ENCODE peak calls at places on chromosomes 2 and 18, in nine cellular contexts. One of them, this sample, is unnamed.
A peak's percentile ranks its signal among the peaks of the same experiment; 100 is the strongest.

GRCh38 chr2:70411489-70412081 is 109.7 kb upstream of the FAM136A start:
- DNase-seq in GM12865: no peak
- DNase-seq in OCI-LY7: no peak
- DNase-seq in neural crest cell: no peak
- DNase-seq in glutamatergic neuron: no peak
- DNase-seq in H9: no peak
- DNase-seq in RWPE2: no peak
- DNase-seq in bronchial epithelial cell: no peak
- DNase-seq in kidney: no peak
- DNase-seq in this sample: no peak

GRCh38 chr2:235043762-235044500 is 92.1 kb downstream of the SH3BP4 start:
- DNase-seq in H9: no peak
- DNase-seq in bronchial epithelial cell: no peak
- DNase-seq in OCI-LY7: peak; percentile 13
- DNase-seq in kidney: no peak
- DNase-seq in neural crest cell: no peak
- DNase-seq in GM12865: no peak
- DNase-seq in RWPE2: no peak
- DNase-seq in glutamatergic neuron: no peak
- DNase-seq in this sample: no peak

GRCh38 chr2:190781604-190782198 is 98.9 kb upstream of the GLS start:
- DNase-seq in OCI-LY7: peak; percentile 51
- DNase-seq in bronchial epithelial cell: peak; percentile 56
- DNase-seq in glutamatergic neuron: peak; percentile 32
- DNase-seq in RWPE2: no peak
- DNase-seq in H9: no peak
- DNase-seq in kidney: no peak
- DNase-seq in GM12865: peak; percentile 71
- DNase-seq in neural crest cell: peak; percentile 52
- DNase-seq in this sample: peak; percentile 50

GRCh38 chr2:62941413-62941812 is 109.2 kb upstream of the OTX1 start:
- DNase-seq in H9: no peak
- DNase-seq in glutamatergic neuron: no peak
- DNase-seq in kidney: no peak
- DNase-seq in bronchial epithelial cell: no peak
- DNase-seq in RWPE2: no peak
- DNase-seq in neural crest cell: no peak
- DNase-seq in GM12865: no peak
- DNase-seq in OCI-LY7: no peak
- DNase-seq in this sample: no peak

GRCh38 chr2:9071584-9072124 is 68.2 kb upstream of the MBOAT2 start:
- DNase-seq in kidney: no peak
- DNase-seq in neural crest cell: no peak
- DNase-seq in RWPE2: no peak
- DNase-seq in bronchial epithelial cell: peak; percentile 91
- DNase-seq in OCI-LY7: no peak
- DNase-seq in H9: no peak
- DNase-seq in glutamatergic neuron: no peak
- DNase-seq in GM12865: no peak
- DNase-seq in this sample: no peak

GRCh38 chr2:111160758-111161157 is 40.0 kb downstream of the BCL2L11 start:
- DNase-seq in neural crest cell: no peak
- DNase-seq in bronchial epithelial cell: peak; percentile 78
- DNase-seq in H9: no peak
- DNase-seq in kidney: no peak
- DNase-seq in RWPE2: no peak
- DNase-seq in glutamatergic neuron: no peak
- DNase-seq in OCI-LY7: no peak
- DNase-seq in GM12865: no peak
- DNase-seq in this sample: no peak

GRCh38 chr2:120740765-120741513 is 5.3 kb downstream of the GLI2 start:
- DNase-seq in OCI-LY7: no peak
- DNase-seq in GM12865: no peak
- DNase-seq in neural crest cell: peak; percentile 52
- DNase-seq in H9: peak; percentile 80
- DNase-seq in RWPE2: no peak
- DNase-seq in bronchial epithelial cell: no peak
- DNase-seq in kidney: no peak
- DNase-seq in glutamatergic neuron: peak; percentile 73
- DNase-seq in this sample: no peak

GRCh38 chr18:23053756-23054457 is 81.4 kb upstream of the CABLES1 start:
- DNase-seq in neural crest cell: peak; percentile 21
- DNase-seq in OCI-LY7: no peak
- DNase-seq in bronchial epithelial cell: no peak
- DNase-seq in RWPE2: no peak
- DNase-seq in H9: peak; percentile 87
- DNase-seq in kidney: no peak
- DNase-seq in GM12865: no peak
- DNase-seq in glutamatergic neuron: peak; percentile 31
- DNase-seq in this sample: peak; percentile 47

GRCh38 chr18:13372405-13372995 is 153.9 kb downstream of the LDLRAD4 start:
- DNase-seq in H9: no peak
- DNase-seq in glutamatergic neuron: no peak
- DNase-seq in bronchial epithelial cell: no peak
- DNase-seq in neural crest cell: no peak
- DNase-seq in OCI-LY7: no peak
- DNase-seq in kidney: no peak
- DNase-seq in GM12865: no peak
- DNase-seq in RWPE2: no peak
- DNase-seq in this sample: no peak

GRCh38 chr2:127138281-127138680 is 31.3 kb upstream of the BIN1 start:
- DNase-seq in GM12865: no peak
- DNase-seq in neural crest cell: no peak
- DNase-seq in kidney: peak; percentile 55
- DNase-seq in H9: no peak
- DNase-seq in RWPE2: no peak
- DNase-seq in glutamatergic neuron: no peak
- DNase-seq in bronchial epithelial cell: no peak
- DNase-seq in OCI-LY7: no peak
- DNase-seq in this sample: no peak

GRCh38 chr2:234241656-234242445 is 191.3 kb downstream of the SPP2 start:
- DNase-seq in H9: no peak
- DNase-seq in neural crest cell: no peak
- DNase-seq in kidney: no peak
- DNase-seq in GM12865: no peak
- DNase-seq in bronchial epithelial cell: peak; percentile 94
- DNase-seq in glutamatergic neuron: no peak
- DNase-seq in RWPE2: peak; percentile 86
- DNase-seq in OCI-LY7: no peak
- DNase-seq in this sample: no peak

GRCh38 chr2:63594622-63595021 is 5.9 kb downstream of the MDH1 start:
- DNase-seq in OCI-LY7: no peak
- DNase-seq in bronchial epithelial cell: peak; percentile 19
- DNase-seq in kidney: no peak
- DNase-seq in H9: no peak
- DNase-seq in GM12865: no peak
- DNase-seq in glutamatergic neuron: no peak
- DNase-seq in neural crest cell: no peak
- DNase-seq in RWPE2: no peak
- DNase-seq in this sample: no peak

GRCh38 chr2:174003635-174004310 is 38.6 kb upstream of the SP3 start:
- DNase-seq in bronchial epithelial cell: no peak
- DNase-seq in kidney: no peak
- DNase-seq in neural crest cell: no peak
- DNase-seq in GM12865: no peak
- DNase-seq in H9: peak; percentile 61
- DNase-seq in RWPE2: no peak
- DNase-seq in OCI-LY7: no peak
- DNase-seq in glutamatergic neuron: no peak
- DNase-seq in this sample: no peak

GRCh38 chr2:2773692-2774091 is 442.6 kb upstream of the MYT1L start:
- DNase-seq in RWPE2: no peak
- DNase-seq in kidney: no peak
- DNase-seq in bronchial epithelial cell: no peak
- DNase-seq in H9: no peak
- DNase-seq in OCI-LY7: no peak
- DNase-seq in neural crest cell: no peak
- DNase-seq in GM12865: no peak
- DNase-seq in glutamatergic neuron: no peak
- DNase-seq in this sample: no peak

DNA sequence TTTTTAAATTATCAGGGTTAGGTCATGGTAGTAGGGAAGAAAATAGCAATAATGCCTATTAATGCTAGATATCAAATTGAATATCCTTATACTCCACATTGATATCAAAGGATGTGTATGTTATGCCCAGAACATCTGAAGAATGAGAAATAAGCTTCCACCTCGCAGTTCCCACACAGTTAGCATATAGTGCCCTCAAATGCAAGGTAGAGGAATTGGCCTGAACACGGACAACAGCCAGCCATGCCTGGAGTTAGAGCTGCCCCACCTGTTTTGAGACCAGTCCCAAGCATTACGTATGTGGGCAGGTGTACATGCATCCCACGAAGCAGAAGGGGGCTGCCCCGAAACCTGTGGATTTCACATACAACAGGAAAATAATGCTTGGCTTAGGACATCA is 79.6 kb downstream of the SUMO1 start:
- DNase-seq in neural crest cell: no peak
- DNase-seq in H9: no peak
- DNase-seq in RWPE2: no peak
- DNase-seq in kidney: no peak
- DNase-seq in glutamatergic neuron: no peak
- DNase-seq in OCI-LY7: no peak
- DNase-seq in GM12865: no peak
- DNase-seq in bronchial epithelial cell: no peak
- DNase-seq in this sample: no peak
- TF ChIP-seq CTCF in neural crest cell: no peak
- TF ChIP-seq CTCF in H9: peak; percentile 39
- TF ChIP-seq CTCF in RWPE2: peak; percentile 43
- TF ChIP-seq CTCF in kidney: no peak
- TF ChIP-seq CTCF in glutamatergic neuron: no peak
- TF ChIP-seq CTCF in OCI-LY7: peak; percentile 21
- TF ChIP-seq CTCF in GM12865: no peak
- TF ChIP-seq CTCF in bronchial epithelial cell: no peak
- TF ChIP-seq CTCF in this sample: no peak

GRCh38 chr2:1543776-1544477 is 130.7 kb downstream of the TPO start:
- DNase-seq in OCI-LY7: no peak
- DNase-seq in H9: no peak
- DNase-seq in bronchial epithelial cell: no peak
- DNase-seq in glutamatergic neuron: peak; percentile 34
- DNase-seq in kidney: peak; percentile 44
- DNase-seq in neural crest cell: no peak
- DNase-seq in GM12865: no peak
- DNase-seq in RWPE2: no peak
- DNase-seq in this sample: no peak

GRCh38 chr2:1548910-1549673 is 135.8 kb downstream of the TPO start:
- DNase-seq in glutamatergic neuron: no peak
- DNase-seq in GM12865: no peak
- DNase-seq in OCI-LY7: no peak
- DNase-seq in neural crest cell: no peak
- DNase-seq in RWPE2: no peak
- DNase-seq in kidney: peak; percentile 53
- DNase-seq in H9: no peak
- DNase-seq in bronchial epithelial cell: no peak
- DNase-seq in this sample: no peak

GRCh38 chr2:1546023-1546591 is 132.8 kb downstream of the TPO start:
- DNase-seq in GM12865: peak; percentile 16
- DNase-seq in H9: peak; percentile 46
- DNase-seq in neural crest cell: peak; percentile 68
- DNase-seq in bronchial epithelial cell: peak; percentile 42
- DNase-seq in glutamatergic neuron: peak; percentile 76
- DNase-seq in OCI-LY7: peak; percentile 20
- DNase-seq in RWPE2: no peak
- DNase-seq in kidney: peak; percentile 33
- DNase-seq in this sample: no peak

GRCh38 chr2:1544478-1545069 is 131.3 kb downstream of the TPO start:
- DNase-seq in H9: no peak
- DNase-seq in OCI-LY7: no peak
- DNase-seq in neural crest cell: no peak
- DNase-seq in bronchial epithelial cell: peak; percentile 17
- DNase-seq in glutamatergic neuron: no peak
- DNase-seq in RWPE2: no peak
- DNase-seq in GM12865: no peak
- DNase-seq in kidney: peak; percentile 14
- DNase-seq in this sample: no peak

GRCh38 chr2:1546901-1547300 is 133.6 kb downstream of the TPO start:
- DNase-seq in bronchial epithelial cell: no peak
- DNase-seq in kidney: peak; percentile 41
- DNase-seq in GM12865: no peak
- DNase-seq in H9: no peak
- DNase-seq in OCI-LY7: no peak
- DNase-seq in glutamatergic neuron: no peak
- DNase-seq in neural crest cell: no peak
- DNase-seq in RWPE2: no peak
- DNase-seq in this sample: no peak
- TF ChIP-seq CTCF in bronchial epithelial cell: peak; percentile 19
- TF ChIP-seq CTCF in kidney: no peak
- TF ChIP-seq CTCF in GM12865: no peak
- TF ChIP-seq CTCF in H9: peak; percentile 36
- TF ChIP-seq CTCF in OCI-LY7: peak; percentile 37
- TF ChIP-seq CTCF in glutamatergic neuron: no peak
- TF ChIP-seq CTCF in neural crest cell: no peak
- TF ChIP-seq CTCF in RWPE2: no peak
- TF ChIP-seq CTCF in this sample: no peak

GRCh38 chr18:36734589-36734988 is 94.2 kb downstream of the TPGS2 start:
- DNase-seq in OCI-LY7: no peak
- DNase-seq in bronchial epithelial cell: no peak
- DNase-seq in RWPE2: no peak
- DNase-seq in neural crest cell: no peak
- DNase-seq in kidney: no peak
- DNase-seq in GM12865: no peak
- DNase-seq in glutamatergic neuron: no peak
- DNase-seq in H9: no peak
- DNase-seq in this sample: no peak

GRCh38 chr18:36732264-36732663 is 96.5 kb downstream of the TPGS2 start:
- DNase-seq in neural crest cell: no peak
- DNase-seq in kidney: no peak
- DNase-seq in bronchial epithelial cell: no peak
- DNase-seq in GM12865: no peak
- DNase-seq in RWPE2: no peak
- DNase-seq in glutamatergic neuron: no peak
- DNase-seq in H9: no peak
- DNase-seq in OCI-LY7: no peak
- DNase-seq in this sample: no peak

GRCh38 chr18:36736094-36736493 is 92.7 kb downstream of the TPGS2 start:
- DNase-seq in neural crest cell: no peak
- DNase-seq in OCI-LY7: no peak
- DNase-seq in bronchial epithelial cell: no peak
- DNase-seq in H9: no peak
- DNase-seq in kidney: no peak
- DNase-seq in glutamatergic neuron: no peak
- DNase-seq in GM12865: no peak
- DNase-seq in RWPE2: no peak
- DNase-seq in this sample: no peak

GRCh38 chr18:36735130-36735529 is 93.7 kb downstream of the TPGS2 start:
- DNase-seq in RWPE2: no peak
- DNase-seq in GM12865: peak; percentile 44
- DNase-seq in bronchial epithelial cell: no peak
- DNase-seq in H9: no peak
- DNase-seq in kidney: no peak
- DNase-seq in OCI-LY7: peak; percentile 63
- DNase-seq in glutamatergic neuron: no peak
- DNase-seq in neural crest cell: no peak
- DNase-seq in this sample: no peak

GRCh38 chr18:36733150-36733549 is 95.7 kb downstream of the TPGS2 start:
- DNase-seq in glutamatergic neuron: no peak
- DNase-seq in OCI-LY7: no peak
- DNase-seq in GM12865: no peak
- DNase-seq in neural crest cell: no peak
- DNase-seq in bronchial epithelial cell: no peak
- DNase-seq in kidney: no peak
- DNase-seq in H9: no peak
- DNase-seq in RWPE2: no peak
- DNase-seq in this sample: no peak
- TF ChIP-seq CTCF in glutamatergic neuron: peak; percentile 35
- TF ChIP-seq CTCF in OCI-LY7: no peak
- TF ChIP-seq CTCF in GM12865: peak; percentile 3
- TF ChIP-seq CTCF in neural crest cell: peak; percentile 33
- TF ChIP-seq CTCF in bronchial epithelial cell: no peak
- TF ChIP-seq CTCF in kidney: no peak
- TF ChIP-seq CTCF in H9: peak; percentile 39
- TF ChIP-seq CTCF in RWPE2: no peak
- TF ChIP-seq CTCF in this sample: no peak

GRCh38 chr2:240958366-240959213 is 39.8 kb upstream of the SNED1 start:
- DNase-seq in kidney: peak; percentile 71
- DNase-seq in bronchial epithelial cell: no peak
- DNase-seq in OCI-LY7: no peak
- DNase-seq in glutamatergic neuron: no peak
- DNase-seq in neural crest cell: no peak
- DNase-seq in GM12865: no peak
- DNase-seq in RWPE2: no peak
- DNase-seq in H9: peak; percentile 18
- DNase-seq in this sample: no peak
- TF ChIP-seq CTCF in kidney: no peak
- TF ChIP-seq CTCF in bronchial epithelial cell: no peak
- TF ChIP-seq CTCF in OCI-LY7: no peak
- TF ChIP-seq CTCF in glutamatergic neuron: no peak
- TF ChIP-seq CTCF in neural crest cell: no peak
- TF ChIP-seq CTCF in GM12865: no peak
- TF ChIP-seq CTCF in RWPE2: no peak
- TF ChIP-seq CTCF in H9: no peak
- TF ChIP-seq CTCF in this sample: no peak

This sample was measured in mesothelial cell of epicardium.